ENCODE peak calls at places on chromosome 1, in eight cellular contexts. D is coronary artery, B is pancreas, K is fibroblast of mammary gland, C is stomach, E is RWPE1, I is fibroblast of lung, L is PC-3. S is an unnamed sample.

GRCh38 chr1:25513666-25514065 is 29.7 kb upstream of the LDLRAP1 start:
- DNase-seq in I (no peak), K (no peak), D (no peak), L (no peak), B (no peak), E (no peak), C (no peak), S (no peak)

GRCh38 chr1:184383772-184384323 is 3.0 kb upstream of the C1orf21 start:
- DNase-seq in K (no peak), E (no peak), D (no peak), C (no peak), I (no peak), L (no peak), B (no peak), S (no peak)

GRCh38 chr1:206040328-206040727 is 12.6 kb upstream of the RHEX start:
- DNase-seq in K (no peak), I (no peak), B (no peak), L (peak), D (no peak), C (no peak), E (no peak), S (no peak)

GRCh38 chr1:25906644-25907300 is 553 bp upstream of the STMN1 start:
- DNase-seq in K (no peak), E (no peak), L (peak), B (no peak), C (peak), D (no peak), I (no peak), S (no peak)

GRCh38 chr1:1244192-1244811 is 2.2 kb downstream of the C1QTNF12 start:
- DNase-seq in B (no peak), C (peak), E (no peak), I (no peak), L (no peak), D (no peak), K (no peak), S (no peak)

GRCh38 chr1:8094481-8095241 is 68.6 kb upstream of the ERRFI1 start:
- DNase-seq in K (peak), E (peak), L (peak), C (no peak), B (no peak), D (no peak), I (peak), S (no peak)

GRCh38 chr1:77513839-77514763 is 168.4 kb downstream of the ZZZ3 start:
- DNase-seq in I (peak), E (no peak), L (no peak), K (peak), D (no peak), C (no peak), B (no peak), S (peak)

GRCh38 chr1:83692524-83693336 is 306.2 kb downstream of the TTLL7 start:
- DNase-seq in B (peak), I (peak), K (no peak), D (no peak), E (no peak), L (peak), C (no peak), S (no peak)

GRCh38 chr1:31228986-31229385 is 10.7 kb downstream of the NKAIN1 start:
- DNase-seq in B (no peak), D (no peak), L (peak), I (no peak), E (no peak), C (no peak), K (no peak), S (no peak)

DNA sequence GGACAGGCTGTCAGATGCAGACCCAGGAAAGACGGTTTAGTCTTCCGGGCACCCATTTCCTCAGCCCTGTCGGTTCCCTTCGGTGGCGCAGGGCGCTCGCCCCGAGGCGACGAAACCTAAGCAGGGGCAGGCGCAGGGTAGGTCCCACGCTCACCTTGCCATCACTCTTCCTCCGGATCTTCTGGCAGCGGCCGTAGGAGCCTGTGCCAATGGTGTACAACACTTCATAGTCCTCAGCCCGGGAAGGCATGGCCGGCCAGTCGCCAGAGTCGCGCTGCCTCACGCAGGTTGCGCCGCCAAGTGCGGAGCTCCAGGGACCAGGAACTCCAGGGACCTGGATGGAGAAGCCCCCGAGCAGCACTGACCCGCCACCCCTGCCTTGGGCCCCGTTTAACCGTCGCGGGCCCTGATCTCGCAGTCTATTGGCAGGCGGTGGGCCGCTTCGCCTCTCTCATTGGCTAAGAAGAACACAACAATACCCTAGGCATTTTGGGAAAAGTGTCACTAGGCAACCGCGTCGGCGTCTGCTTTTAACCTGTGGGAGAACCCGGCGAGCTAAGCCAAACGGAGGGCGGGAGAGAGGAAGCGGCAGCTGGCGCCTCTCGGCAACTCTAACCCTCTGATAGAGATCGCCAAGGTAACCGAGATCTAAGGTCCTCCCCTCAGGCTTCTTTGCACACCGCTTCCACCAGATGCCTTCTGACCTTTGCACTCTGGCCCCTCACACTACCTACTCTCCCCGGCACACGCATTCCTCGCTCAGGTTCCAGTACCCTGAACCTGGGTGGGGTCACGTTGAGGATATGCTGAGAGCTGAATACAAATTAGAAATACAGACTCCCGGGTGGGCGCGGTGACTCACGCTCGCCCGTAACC is at the start of gene NEK2:
- DNase-seq in B (peak), I (peak), C (peak), E (peak), K (peak), L (peak), D (peak), S (peak)
- TF ChIP-seq CTCF in B (no peak), I (no peak), C (no peak), E (no peak), K (no peak), L (no peak), D (no peak), S (no peak)

DNA sequence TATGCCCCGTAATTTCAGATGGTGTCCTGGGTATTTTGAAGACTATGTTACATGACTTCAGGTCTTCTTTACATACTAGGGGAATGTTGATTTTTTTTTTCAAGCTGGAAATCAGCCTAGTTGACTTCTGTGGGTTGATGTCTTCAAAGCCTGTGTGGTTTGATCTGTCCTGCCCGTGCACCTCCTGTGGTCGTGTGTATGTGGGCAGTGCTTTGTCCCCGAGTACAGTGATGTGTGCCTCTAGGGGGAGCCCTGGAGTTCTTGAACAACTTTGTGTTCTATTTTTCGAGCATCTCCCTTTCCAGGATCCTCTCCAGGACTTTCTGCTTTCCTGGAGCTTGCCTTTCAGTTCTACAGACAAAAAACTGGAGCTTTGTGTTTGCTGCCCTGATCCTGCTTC is 28.9 kb downstream of the OBSCN start:
- DNase-seq in L (peak), E (peak), C (peak), D (no peak), I (peak), B (no peak), K (peak), S (no peak)
- TF ChIP-seq CTCF in L (peak), E (peak), C (no peak), D (no peak), I (peak), B (peak), K (peak), S (peak)

DNA sequence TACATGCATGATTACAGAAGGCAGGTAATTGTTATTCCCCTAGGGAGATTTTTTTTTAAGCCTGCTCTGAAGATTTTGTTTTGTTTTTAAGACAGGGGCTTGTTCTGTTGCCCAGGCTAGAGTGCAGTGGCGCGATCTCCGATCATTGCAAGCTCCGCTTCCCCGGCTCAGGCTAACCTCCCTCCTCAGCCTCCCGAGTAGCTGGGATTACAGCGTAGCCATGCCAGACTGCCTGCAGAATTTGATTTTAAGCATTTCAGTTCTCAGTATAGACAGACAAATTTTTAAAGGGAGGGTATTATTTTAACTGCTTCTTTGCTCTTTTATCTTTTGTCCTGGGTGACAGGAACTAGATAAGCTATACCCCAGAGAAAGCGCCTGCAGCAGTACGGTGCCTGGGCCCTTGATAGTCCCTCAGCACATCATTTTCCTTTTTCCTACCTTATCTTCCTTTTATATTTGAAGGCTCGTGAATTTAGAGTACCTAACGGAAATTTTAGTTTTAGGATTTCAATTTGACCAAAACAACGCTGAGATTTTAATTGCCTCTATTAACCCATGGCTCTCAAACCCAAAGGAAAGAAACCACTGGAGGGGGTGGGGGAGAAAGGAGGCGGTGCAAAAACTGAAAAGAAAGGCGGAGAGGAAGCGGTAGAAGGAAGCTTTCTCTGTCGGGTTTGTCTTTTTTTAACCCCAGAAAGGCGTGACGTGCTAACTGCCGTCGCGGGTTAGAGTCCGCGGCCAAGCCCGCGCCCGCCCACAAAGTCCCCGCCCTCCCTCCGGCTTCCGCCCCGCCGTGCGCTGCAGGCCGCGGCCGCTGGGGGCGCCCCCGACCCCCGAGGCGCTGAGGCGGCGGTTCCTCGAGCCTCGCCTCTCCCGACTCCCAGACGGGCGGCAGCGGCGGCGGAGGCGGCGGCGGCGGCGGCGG is at the start of gene EEIG2:
- DNase-seq in K (peak), E (peak), D (peak), B (peak), L (peak), C (peak), I (peak), S (peak)
- TF ChIP-seq CTCF in K (peak), E (peak), D (peak), B (peak), L (peak), C (peak), I (peak), S (peak)

DNA sequence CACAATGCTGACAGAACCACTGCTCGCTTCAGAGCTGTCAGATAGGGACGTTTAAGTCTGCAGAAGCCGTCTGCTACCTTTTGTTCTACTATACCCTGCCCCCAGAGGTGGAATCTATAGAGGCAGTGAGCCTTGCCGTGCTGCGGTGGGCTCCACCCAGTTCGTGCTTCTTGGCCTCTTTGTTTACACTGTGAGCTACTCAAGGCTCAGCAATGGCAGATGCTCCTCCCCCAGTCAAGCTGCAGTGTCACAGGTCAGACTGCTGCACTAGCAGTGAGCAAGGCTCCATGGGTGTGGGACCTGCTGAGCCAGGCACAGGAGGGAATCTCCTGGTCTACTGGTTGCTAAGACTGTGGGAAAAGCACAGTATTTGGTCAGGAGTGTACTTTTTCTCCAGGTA is 47.1 kb downstream of the LEPR start:
- DNase-seq in E (no peak), K (no peak), I (peak), B (peak), C (peak), D (no peak), L (peak), S (no peak)
- TF ChIP-seq CTCF in E (no peak), K (no peak), I (no peak), B (no peak), C (no peak), D (no peak), L (no peak), S (no peak)

DNA sequence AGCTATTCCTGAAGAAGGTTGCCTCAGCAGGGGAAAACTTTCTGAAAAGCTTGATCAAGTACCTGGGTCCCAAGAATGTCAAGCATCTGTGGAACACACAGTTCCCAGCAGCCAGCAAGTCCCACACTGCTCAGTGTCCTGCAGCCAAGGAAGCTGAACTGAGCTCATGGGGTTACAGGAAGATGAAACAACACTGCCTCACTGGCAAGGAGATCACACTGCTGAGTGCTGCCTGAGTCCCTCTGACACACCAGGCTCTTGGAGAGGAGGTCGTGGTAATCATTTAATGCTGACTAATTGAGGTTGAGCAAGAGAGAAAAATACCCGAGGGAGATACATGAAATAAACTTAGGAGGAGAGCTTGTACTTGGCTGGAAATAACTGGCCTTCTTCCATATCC is 75.2 kb downstream of the MPZL1 start:
- DNase-seq in E (peak), C (peak), D (peak), I (peak), K (peak), B (peak), L (peak), S (peak)
- TF ChIP-seq CTCF in E (no peak), C (no peak), D (no peak), I (no peak), K (peak), B (no peak), L (peak), S (peak)

S was measured in AG09319.